ENCODE peak calls at places on chromosomes 13 and 19, in four cellular contexts. I is astrocyte; B is CD4-positive, CD25-positive, alpha-beta regulatory T cell; L is mammary epithelial cell. J is an unnamed sample. For H3K9me3 and H3K36me3, the result is how much of the 10 kb centered on the place peaks cover.

GRCh38 chr19:1859319-1859718 is 4.1 kb downstream of the KLF16 start:
- DNase-seq in I (no peak), B (no peak), L (no peak), J (no peak)

GRCh38 chr13:41812851-41813250 is 148.1 kb downstream of the VWA8 start:
- DNase-seq in I (no peak), B (no peak), L (no peak), J (no peak)

GRCh38 chr19:2491130-2491801 is 15.3 kb downstream of the GADD45B start:
- DNase-seq in I (peak), B (no peak), L (peak), J (peak)

GRCh38 chr19:46350758-46351159 is 3.9 kb downstream of the PPP5C start:
- DNase-seq in I (no peak), B (no peak), L (no peak), J (no peak)

GRCh38 chr19:2984196-2984490 is 6.8 kb downstream of the TLE6 start:
- DNase-seq in I (no peak), B (no peak), L (no peak), J (no peak)

GRCh38 chr19:29006057-29006735 is 206.8 kb downstream of the UQCRFS1 start:
- DNase-seq in I (no peak), B (no peak), L (no peak), J (no peak)

GRCh38 chr13:21053231-21053630 is 8.2 kb downstream of the LATS2 start:
- DNase-seq in I (no peak), B (no peak), L (peak), J (no peak)

GRCh38 chr13:108895220-108895704 is 265.9 kb downstream of the MYO16 start:
- DNase-seq in I (peak), B (no peak), L (peak), J (no peak)

GRCh38 chr19:32164384-32164992 is 180.9 kb upstream of the ZNF507 start:
- DNase-seq in I (no peak), B (no peak), L (no peak), J (no peak)

GRCh38 chr13:62250501-62251175 is 835.0 kb upstream of the PCDH20 start:
- DNase-seq in I (no peak), B (no peak), L (no peak), J (no peak)

GRCh38 chr19:3979289-3979673 is 6.0 kb downstream of the EEF2 start:
- DNase-seq in I (no peak), B (no peak), L (no peak), J (no peak)

GRCh38 chr19:29622191-29623070 is 16.3 kb downstream of the POP4 start:
- DNase-seq in I (no peak), B (no peak), L (no peak), J (no peak)

GRCh38 chr19:42207767-42208259 is 9.7 kb downstream of the DEDD2 start:
- DNase-seq in I (peak), B (no peak), L (peak), J (peak)

GRCh38 chr19:8831832-8832131 is 322 bp downstream of the ZNF558 start:
- DNase-seq in I (no peak), B (no peak), L (no peak), J (no peak)

GRCh38 chr13:77289844-77290243 is 37.0 kb downstream of the MYCBP2 start:
- DNase-seq in I (no peak), B (no peak), L (no peak), J (no peak)

GRCh38 chr13:77290342-77290741 is 36.6 kb downstream of the MYCBP2 start:
- DNase-seq in I (no peak), B (no peak), L (no peak), J (no peak)

DNA sequence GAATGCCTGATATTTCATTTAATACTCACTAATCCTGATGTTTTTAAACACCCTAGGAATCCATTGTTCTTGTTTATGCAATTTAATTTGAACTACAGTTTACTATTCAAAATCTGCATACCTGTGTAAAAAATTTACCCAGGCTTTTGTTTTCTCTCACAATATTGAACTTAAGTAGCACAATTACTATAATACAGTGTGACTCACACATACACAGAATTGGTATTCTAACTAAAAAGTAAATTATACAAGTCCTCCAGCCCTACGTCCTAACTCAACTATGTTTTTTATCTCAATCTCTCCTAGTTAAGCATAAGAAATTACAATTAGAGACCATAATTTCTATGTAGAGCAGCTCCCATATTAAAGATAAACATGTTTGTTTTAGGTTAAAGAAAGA is 41.8 kb downstream of the MYCBP2 start:
- DNase-seq in I (no peak), B (no peak), L (no peak), J (no peak)
- H3K9me3 ChIP-seq in I (under half), B (under half), L (under half), J (under half)

GRCh38 chr19:5642204-5642603 is 19.3 kb downstream of the SAFB start:
- DNase-seq in I (no peak), B (no peak), L (no peak), J (no peak)
- H3K36me3 ChIP-seq in I (under half), B (half or more), L (under half), J (under half)

GRCh38 chr13:98978280-98978679 is 416 bp upstream of the DOCK9 start:
- DNase-seq in I (peak), B (no peak), L (peak), J (peak)
- H3K4me3 ChIP-seq in I (peak), B (no peak), L (peak), J (peak)

GRCh38 chr19:11685676-11686650 is 52.8 kb downstream of the ZNF823 start:
- DNase-seq in I (no peak), B (no peak), L (no peak), J (no peak)
- H3K9me3 ChIP-seq in I (under half), B (under half), L (under half), J (half or more)

DNA sequence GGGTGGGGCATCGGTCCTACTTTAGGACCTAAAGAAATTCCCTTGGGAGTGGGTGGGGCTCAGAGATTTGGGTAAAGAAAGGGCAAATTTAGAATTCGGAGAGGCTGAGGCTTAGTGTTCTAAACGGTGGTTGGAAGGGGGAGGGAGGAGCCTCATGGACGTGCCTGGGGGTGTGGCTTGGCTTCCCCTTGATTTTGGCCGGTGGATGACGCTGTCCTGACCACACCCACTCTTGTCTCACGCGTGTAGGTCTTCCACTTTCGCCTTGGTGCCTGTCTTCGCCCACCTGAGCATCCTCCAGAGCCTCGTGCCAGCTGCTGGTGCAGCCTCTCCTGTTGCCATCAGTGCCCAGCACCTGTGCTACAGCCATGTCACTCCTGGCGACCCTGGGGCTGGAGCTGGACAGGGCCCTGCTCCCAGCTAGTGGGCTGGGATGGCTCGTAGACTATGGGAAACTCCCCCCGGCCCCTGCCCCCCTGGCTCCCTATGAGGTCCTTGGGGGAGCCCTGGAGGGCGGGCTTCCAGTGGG is 1.2 kb upstream of the NUP62 start:
- DNase-seq in I (no peak), B (peak), L (no peak), J (no peak)
- H3K36me3 ChIP-seq in I (under half), B (under half), L (under half), J (under half)

GRCh38 chr13:60431108-60431700 is 34.2 kb downstream of the TDRD3 start:
- DNase-seq in I (peak), B (no peak), L (peak), J (no peak)

GRCh38 chr13:60439201-60439600 is 42.2 kb downstream of the TDRD3 start:
- DNase-seq in I (no peak), B (no peak), L (no peak), J (no peak)

GRCh38 chr13:60435762-60436374 is 38.8 kb downstream of the TDRD3 start:
- DNase-seq in I (no peak), B (no peak), L (no peak), J (no peak)

GRCh38 chr13:60433505-60433904 is 36.5 kb downstream of the TDRD3 start:
- DNase-seq in I (no peak), B (no peak), L (no peak), J (no peak)
- H3K4me3 ChIP-seq in I (no peak), B (no peak), L (no peak), J (no peak)

GRCh38 chr19:52453324-52454094 is at the start of gene ZNF578:
- DNase-seq in I (peak), B (peak), L (peak), J (peak)

DNA sequence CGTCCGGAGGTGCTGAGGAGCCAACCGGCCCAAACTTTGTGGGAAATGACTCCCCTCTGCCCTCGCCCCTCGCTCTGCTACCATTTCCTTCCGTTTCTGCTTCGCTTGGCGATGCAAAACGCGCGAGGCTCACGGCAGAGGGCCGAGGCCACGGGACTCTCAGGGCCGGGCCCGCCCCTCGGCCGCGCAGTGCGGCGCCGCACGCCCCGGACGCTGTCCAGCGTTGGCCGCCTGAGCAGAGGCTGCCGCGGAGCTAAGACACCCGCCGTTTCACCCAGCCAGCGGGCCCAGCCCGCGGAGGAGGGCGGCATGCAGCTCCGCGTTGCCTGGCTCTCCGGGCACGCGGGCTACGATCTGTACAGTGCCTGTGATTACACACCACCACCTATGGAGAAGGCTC is 2.1 kb upstream of the ZNF578 start:
- DNase-seq in I (no peak), B (no peak), L (no peak), J (no peak)
- H3K9me3 ChIP-seq in I (under half), B (under half), L (under half), J (under half)